ENCODE peak calls at places on chromosomes 13 and 19, in six cellular contexts. H, A, G, V, Y and T are unnamed samples. For H3K4me1, the result is how much of the 10 kb centered on the place peaks cover.

GRCh38 chr13:78606471-78607408 is 3.4 kb upstream of the POU4F1 start:
- DNase-seq in H (peak), A (no peak), G (peak), V (no peak), Y (no peak), T (no peak)

GRCh38 chr13:45108716-45109706 is 11.3 kb upstream of the GTF2F2 start:
- DNase-seq in H (no peak), A (no peak), G (peak), V (no peak), Y (no peak), T (peak)

GRCh38 chr19:1768248-1768647 is 14.9 kb downstream of the ONECUT3 start:
- DNase-seq in H (peak), A (no peak), G (peak), V (no peak), Y (no peak), T (no peak)

GRCh38 chr19:47806435-47806834 is 2.1 kb upstream of the TPRX1 start:
- DNase-seq in H (no peak), A (no peak), G (no peak), V (no peak), Y (no peak), T (no peak)

GRCh38 chr13:44874176-44874575 is 115.1 kb downstream of the NUFIP1 start:
- DNase-seq in H (no peak), A (no peak), G (no peak), V (no peak), Y (no peak), T (no peak)

GRCh38 chr13:93775507-93776108 is 549.0 kb downstream of the GPC6 start:
- DNase-seq in H (no peak), A (no peak), G (no peak), V (no peak), Y (no peak), T (peak)

GRCh38 chr13:112330479-112331407 is 45.4 kb upstream of the SPACA7 start:
- DNase-seq in H (no peak), A (no peak), G (no peak), V (no peak), Y (no peak), T (no peak)

GRCh38 chr13:113992276-113993005 is 18.6 kb upstream of the C13orf46 start:
- DNase-seq in H (no peak), A (no peak), G (no peak), V (peak), Y (no peak), T (no peak)

GRCh38 chr19:1245884-1246816 is 2.2 kb upstream of the MIDN start:
- DNase-seq in H (peak), A (no peak), G (no peak), V (peak), Y (peak), T (no peak)

GRCh38 chr13:112443191-112444000 is 67.2 kb downstream of the SPACA7 start:
- DNase-seq in H (peak), A (no peak), G (peak), V (no peak), Y (no peak), T (no peak)

GRCh38 chr13:74443623-74444022 is 309.4 kb upstream of the KLF12 start:
- DNase-seq in H (no peak), A (peak), G (no peak), V (no peak), Y (no peak), T (peak)

GRCh38 chr13:73900591-73900990 is 233.6 kb downstream of the KLF12 start:
- DNase-seq in H (no peak), A (peak), G (no peak), V (no peak), Y (no peak), T (no peak)

GRCh38 chr13:111962431-111962891 is 104.5 kb upstream of the SOX1 start:
- DNase-seq in H (no peak), A (no peak), G (peak), V (no peak), Y (peak), T (no peak)

GRCh38 chr13:114140131-114140908 is 7.9 kb upstream of the RASA3 start:
- DNase-seq in H (no peak), A (no peak), G (no peak), V (no peak), Y (no peak), T (no peak)

GRCh38 chr13:109088101-109088500 is 458.7 kb downstream of the MYO16 start:
- DNase-seq in H (no peak), A (no peak), G (no peak), V (no peak), Y (no peak), T (no peak)

GRCh38 chr19:55703790-55704215 is 28.8 kb downstream of the EPN1 start:
- DNase-seq in H (peak), A (peak), G (peak), V (peak), Y (peak), T (peak)

GRCh38 chr13:37141011-37141410 is 35.5 kb upstream of the CSNK1A1L start:
- DNase-seq in H (no peak), A (no peak), G (no peak), V (no peak), Y (no peak), T (peak)

GRCh38 chr19:50465986-50466771 is 10.1 kb upstream of the EMC10 start:
- DNase-seq in H (peak), A (no peak), G (peak), V (no peak), Y (peak), T (peak)

GRCh38 chr19:19385900-19386339 is 19.6 kb upstream of the GATAD2A start:
- DNase-seq in H (no peak), A (peak), G (peak), V (no peak), Y (no peak), T (peak)

GRCh38 chr13:67033170-67033569 is 197.0 kb downstream of the PCDH9 start:
- DNase-seq in H (no peak), A (no peak), G (no peak), V (no peak), Y (no peak), T (no peak)

GRCh38 chr13:101916108-101916757 is 463.8 kb downstream of the ITGBL1 start:
- DNase-seq in H (peak), A (no peak), G (peak), V (peak), Y (peak), T (peak)

GRCh38 chr13:101880581-101880980 is 428.1 kb downstream of the ITGBL1 start:
- DNase-seq in H (no peak), A (no peak), G (no peak), V (no peak), Y (no peak), T (no peak)

GRCh38 chr13:19618925-19619324 is 14.5 kb upstream of the MPHOSPH8 start:
- DNase-seq in H (peak), A (peak), G (peak), V (no peak), Y (no peak), T (peak)

GRCh38 chr13:50310734-50311133 is 295.5 kb downstream of the KCNRG start:
- DNase-seq in H (no peak), A (no peak), G (no peak), V (no peak), Y (no peak), T (no peak)

GRCh38 chr19:8251025-8251472 is 41.9 kb downstream of the CERS4 start:
- DNase-seq in H (no peak), A (no peak), G (no peak), V (peak), Y (peak), T (peak)

GRCh38 chr19:35549174-35549788 is 3.9 kb downstream of the TMEM147 start:
- DNase-seq in H (peak), A (peak), G (peak), V (no peak), Y (no peak), T (peak)

GRCh38 chr19:35284153-35285140 is 2.1 kb downstream of the HAMP start:
- DNase-seq in H (no peak), A (no peak), G (no peak), V (no peak), Y (no peak), T (no peak)

GRCh38 chr13:79749985-79750551 is 269.1 kb downstream of the NDFIP2 start:
- DNase-seq in H (peak), A (peak), G (peak), V (peak), Y (no peak), T (peak)

GRCh38 chr19:10753305-10753704 is 35.4 kb downstream of the DNM2 start:
- DNase-seq in H (no peak), A (no peak), G (no peak), V (no peak), Y (no peak), T (no peak)

DNA sequence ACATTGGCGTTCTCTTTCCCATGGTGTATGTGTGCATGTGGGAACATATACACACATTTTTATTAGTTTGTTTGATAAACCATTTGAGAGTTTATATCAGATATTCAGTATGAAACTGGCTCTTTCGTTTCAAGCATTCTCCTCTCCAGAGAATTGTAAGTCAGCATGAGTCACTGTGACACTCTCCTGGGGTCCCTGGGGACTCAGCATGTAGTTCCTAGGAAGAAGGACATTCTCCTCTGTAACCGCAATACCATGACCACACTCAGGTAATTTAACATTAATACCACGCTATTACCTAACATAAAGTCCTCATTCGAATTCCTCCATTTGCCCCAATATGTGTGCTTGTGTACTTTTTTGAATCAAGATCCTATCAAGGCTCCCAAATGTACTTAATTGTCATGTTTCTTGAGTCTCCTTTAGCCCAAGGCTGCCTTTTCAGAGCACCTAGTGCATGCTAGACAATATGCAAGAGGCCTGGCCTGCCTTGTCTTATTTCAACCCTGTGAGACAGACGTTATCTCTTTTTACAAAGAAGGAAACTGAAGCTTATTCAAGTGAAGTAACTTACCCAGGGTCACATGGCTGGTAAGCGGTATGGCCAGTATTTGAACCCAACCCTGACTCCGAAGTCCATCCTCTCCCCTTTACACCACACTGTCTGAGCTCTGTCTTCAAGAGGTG is 505.3 kb downstream of the FOXO1 start:
- DNase-seq in H (no peak), A (no peak), G (no peak), V (no peak), Y (no peak), T (no peak)
- H3K4me1 ChIP-seq in H (under half), A (under half), G (under half), V (under half), Y (under half), T (under half)

GRCh38 chr19:38676878-38677646 is 29.6 kb downstream of the ACTN4 start:
- DNase-seq in H (no peak), A (no peak), G (no peak), V (no peak), Y (no peak), T (no peak)
- H3K4me1 ChIP-seq in H (under half), A (under half), G (under half), V (half or more), Y (half or more), T (under half)

GRCh38 chr19:16265890-16266585 is 58.6 kb upstream of the KLF2 start:
- DNase-seq in H (no peak), A (no peak), G (no peak), V (no peak), Y (no peak), T (no peak)
- H3K4me1 ChIP-seq in H (under half), A (under half), G (under half), V (under half), Y (under half), T (under half)

DNA sequence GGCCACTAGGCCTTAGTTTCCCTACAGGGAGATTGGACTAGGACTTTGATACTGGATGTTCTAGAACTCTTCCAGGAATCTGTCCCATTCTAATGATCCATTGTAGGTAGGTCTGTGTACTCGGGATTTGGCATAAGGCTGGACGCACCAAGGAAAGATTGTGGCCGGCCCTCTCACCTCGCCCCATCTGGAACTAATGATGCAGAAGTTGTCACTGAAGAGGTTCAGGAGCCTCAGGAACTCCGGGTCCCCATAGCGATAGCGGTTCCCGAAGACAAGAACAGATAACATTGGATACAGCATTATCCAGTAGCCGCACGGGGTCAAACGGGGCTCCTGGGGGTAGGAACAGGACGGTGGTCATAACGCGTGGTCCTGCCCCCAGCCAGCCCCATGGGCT is 11.2 kb downstream of the EGLN2 start:
- DNase-seq in H (no peak), A (no peak), G (no peak), V (no peak), Y (no peak), T (no peak)
- H3K4me1 ChIP-seq in H (under half), A (under half), G (under half), V (half or more), Y (half or more), T (under half)

GRCh38 chr19:17718988-17719711 is at the start of gene MAP1S:
- DNase-seq in H (peak), A (peak), G (peak), V (peak), Y (peak), T (peak)
- H3K4me1 ChIP-seq in H (under half), A (under half), G (under half), V (under half), Y (half or more), T (under half)

GRCh38 chr13:97234742-97235141 is 12.6 kb downstream of the MBNL2 start:
- DNase-seq in H (no peak), A (peak), G (no peak), V (no peak), Y (no peak), T (no peak)
- H3K4me1 ChIP-seq in H (under half), A (half or more), G (under half), V (half or more), Y (half or more), T (under half)

GRCh38 chr13:97274782-97275252 is 52.7 kb downstream of the MBNL2 start:
- DNase-seq in H (no peak), A (peak), G (no peak), V (no peak), Y (no peak), T (peak)

GRCh38 chr13:97275265-97275664 is 53.1 kb downstream of the MBNL2 start:
- DNase-seq in H (no peak), A (peak), G (no peak), V (no peak), Y (no peak), T (peak)

GRCh38 chr13:97275775-97276501 is 53.8 kb downstream of the MBNL2 start:
- DNase-seq in H (no peak), A (no peak), G (no peak), V (no peak), Y (no peak), T (no peak)

GRCh38 chr13:97278395-97279078 is 56.4 kb downstream of the MBNL2 start:
- DNase-seq in H (no peak), A (no peak), G (no peak), V (no peak), Y (no peak), T (peak)

GRCh38 chr13:97276862-97277269 is 54.7 kb downstream of the MBNL2 start:
- DNase-seq in H (no peak), A (no peak), G (no peak), V (no peak), Y (no peak), T (peak)
- H3K4me1 ChIP-seq in H (under half), A (half or more), G (under half), V (half or more), Y (half or more), T (under half)

DNA sequence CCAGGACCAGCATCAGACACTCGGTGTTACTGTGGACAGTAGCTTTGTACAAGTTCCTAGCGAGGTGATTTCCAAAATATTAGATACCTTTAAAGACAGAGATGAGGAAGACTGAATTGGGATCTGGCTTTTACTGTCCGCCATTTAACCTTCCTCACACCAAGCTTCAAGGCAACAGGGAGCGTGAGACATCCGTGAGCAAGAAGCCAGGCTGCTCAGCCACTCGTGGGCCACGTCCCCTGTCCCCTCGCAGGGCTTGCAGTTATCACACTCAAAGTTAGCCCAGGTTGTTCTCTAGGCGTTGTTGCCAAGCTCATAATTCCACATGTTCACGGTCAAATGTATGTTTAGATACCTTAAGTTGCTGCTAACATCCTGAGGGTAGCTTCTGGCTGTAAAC is 102.9 kb downstream of the COL4A2 start:
- DNase-seq in H (no peak), A (no peak), G (no peak), V (no peak), Y (no peak), T (no peak)
- H3K4me1 ChIP-seq in H (under half), A (half or more), G (under half), V (half or more), Y (under half), T (half or more)

GRCh38 chr13:21541271-21541670 is 62.7 kb downstream of the MICU2 start:
- DNase-seq in H (no peak), A (no peak), G (no peak), V (no peak), Y (no peak), T (no peak)

GRCh38 chr13:21539687-21540086 is 64.3 kb downstream of the MICU2 start:
- DNase-seq in H (no peak), A (no peak), G (no peak), V (no peak), Y (no peak), T (no peak)

GRCh38 chr13:21542563-21542962 is 61.4 kb downstream of the MICU2 start:
- DNase-seq in H (no peak), A (no peak), G (no peak), V (no peak), Y (no peak), T (no peak)

GRCh38 chr13:21544515-21544914 is 59.5 kb downstream of the MICU2 start:
- DNase-seq in H (no peak), A (no peak), G (no peak), V (no peak), Y (no peak), T (no peak)

DNA sequence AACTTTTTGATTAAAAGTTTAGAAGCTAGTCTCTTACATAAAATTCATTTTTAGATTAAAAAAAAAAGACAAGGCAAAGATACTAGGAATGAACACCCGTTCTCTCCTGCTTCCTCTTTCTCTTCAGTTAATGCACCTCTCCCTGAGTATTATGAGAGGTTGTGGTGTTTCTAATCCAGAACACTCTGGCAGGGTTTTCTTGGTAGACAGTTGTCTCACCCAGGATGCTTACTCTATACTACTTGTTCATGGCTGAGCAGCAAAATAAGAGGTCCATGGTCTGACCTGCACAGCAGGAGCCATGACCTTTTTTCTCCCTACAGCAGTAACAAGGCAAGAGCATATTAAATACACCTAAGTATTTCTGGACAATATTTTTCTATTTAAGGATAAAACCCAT is 62.0 kb downstream of the MICU2 start:
- DNase-seq in H (no peak), A (no peak), G (no peak), V (no peak), Y (no peak), T (no peak)
- H3K4me1 ChIP-seq in H (under half), A (under half), G (under half), V (under half), Y (under half), T (under half)